ENCODE peak calls at places on chromosomes 3 and 15, in seven cellular contexts. J is vagina, H is erythroblast, F is IMR-90, I is right lobe of liver, S is esophagus squamous epithelium, T is testis. E is an unnamed sample.
A peak's percentile ranks its signal among the peaks of the same experiment; 100 is the strongest.

GRCh38 chr15:49815937-49816336 is 195.1 kb downstream of the DTWD1 start:
- DNase-seq in I (no peak), J (no peak), S (no peak), F (peak; percentile 76), T (no peak), H (no peak), E (peak; percentile 25)

GRCh38 chr3:149536429-149536828 is 61.9 kb downstream of the TM4SF4 start:
- DNase-seq in S (no peak), T (peak; percentile 65), H (no peak), I (peak; percentile 89), J (no peak), F (no peak), E (no peak)

GRCh38 chr15:49492834-49493233 is 69.8 kb downstream of the FGF7 start:
- DNase-seq in H (no peak), F (peak; percentile 90), S (no peak), J (no peak), T (no peak), I (no peak), E (peak; percentile 4)

GRCh38 chr3:12708584-12709192 is 44.8 kb upstream of the RAF1 start:
- DNase-seq in H (no peak), S (no peak), T (peak; percentile 73), F (peak; percentile 94), I (no peak), J (no peak), E (no peak)

GRCh38 chr3:136184703-136185102 is 11.4 kb downstream of the MSL2 start:
- DNase-seq in T (no peak), J (no peak), H (no peak), I (no peak), F (no peak), S (no peak), E (no peak)

GRCh38 chr3:23580337-23580736 is 225.4 kb upstream of the UBE2E1 start:
- DNase-seq in I (no peak), F (peak; percentile 87), H (no peak), J (no peak), T (no peak), S (no peak), E (no peak)

GRCh38 chr3:120450914-120451669 is at the start of gene FSTL1:
- DNase-seq in T (peak; percentile 65), S (no peak), I (no peak), F (peak; percentile 70), H (no peak), J (no peak), E (no peak)

GRCh38 chr3:37907906-37908305 is 46.2 kb downstream of the CTDSPL start:
- DNase-seq in F (no peak), H (no peak), S (no peak), T (no peak), J (no peak), I (no peak), E (no peak)

GRCh38 chr15:42282344-42282743 is 9.1 kb upstream of the TMEM87A start:
- DNase-seq in F (no peak), I (no peak), T (no peak), H (no peak), S (no peak), J (no peak), E (no peak)

GRCh38 chr3:189392969-189393368 is 221.2 kb downstream of the TPRG1 start:
- DNase-seq in H (no peak), I (no peak), J (no peak), T (no peak), S (no peak), F (no peak), E (peak; percentile 9)

GRCh38 chr15:26024241-26024640 is 161.1 kb upstream of the ATP10A start:
- DNase-seq in J (peak; percentile 28), H (no peak), I (no peak), T (no peak), S (no peak), F (no peak), E (no peak)

GRCh38 chr3:21524113-21524512 is 226.9 kb downstream of the ZNF385D start:
- DNase-seq in H (no peak), I (no peak), J (no peak), S (no peak), F (no peak), T (no peak), E (no peak)

GRCh38 chr3:64270143-64270542 is 44.9 kb upstream of the PRICKLE2 start:
- DNase-seq in S (no peak), T (no peak), H (no peak), J (no peak), F (no peak), I (no peak), E (no peak)

GRCh38 chr3:138351151-138351550 is 2.8 kb downstream of the MRAS start:
- DNase-seq in J (no peak), T (no peak), F (peak; percentile 39), S (no peak), I (no peak), H (no peak), E (no peak)

GRCh38 chr3:150965436-150965835 is 7.1 kb downstream of the CLRN1 start:
- DNase-seq in T (no peak), F (no peak), I (no peak), S (no peak), H (no peak), J (no peak), E (no peak)

DNA sequence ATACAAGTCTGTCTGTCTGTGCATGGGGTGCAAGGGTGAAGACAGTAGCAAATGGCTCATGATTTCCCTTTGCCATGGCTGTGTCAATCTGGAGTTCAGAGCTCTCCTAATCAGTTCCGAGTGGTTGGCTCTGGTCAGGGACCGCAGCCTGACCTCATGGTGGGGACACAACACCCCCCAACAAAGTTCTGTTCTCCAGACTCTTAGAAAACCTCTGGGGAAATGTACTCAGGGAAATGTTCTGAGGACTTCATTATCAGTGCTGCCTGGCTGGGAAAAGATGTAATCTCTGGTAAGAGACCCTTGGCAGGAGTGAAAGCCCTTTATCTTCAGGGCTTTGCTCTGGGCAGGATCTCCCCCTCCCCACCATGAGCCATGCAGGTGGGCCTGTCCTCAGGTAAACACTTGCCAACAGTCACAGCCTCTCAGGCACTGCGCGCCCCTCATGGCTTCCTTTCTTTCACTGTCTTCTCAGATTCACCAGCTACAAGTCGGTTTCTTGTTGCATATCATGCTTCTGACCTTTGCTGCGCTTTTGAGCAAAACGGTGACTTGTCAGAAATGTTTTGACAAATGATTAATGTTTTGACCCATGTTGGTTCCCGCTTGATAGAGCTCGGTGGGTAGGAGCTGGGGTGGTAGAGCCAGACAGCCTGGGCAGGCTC is 95.5 kb downstream of the ST6GAL1 start:
- DNase-seq in H (peak; percentile 59), J (no peak), S (no peak), I (no peak), T (no peak), F (no peak), E (no peak)
- TF ChIP-seq POLR2A in H (no peak), J (no peak), S (no peak), I (no peak), T (no peak), F (no peak), E (no peak)

DNA sequence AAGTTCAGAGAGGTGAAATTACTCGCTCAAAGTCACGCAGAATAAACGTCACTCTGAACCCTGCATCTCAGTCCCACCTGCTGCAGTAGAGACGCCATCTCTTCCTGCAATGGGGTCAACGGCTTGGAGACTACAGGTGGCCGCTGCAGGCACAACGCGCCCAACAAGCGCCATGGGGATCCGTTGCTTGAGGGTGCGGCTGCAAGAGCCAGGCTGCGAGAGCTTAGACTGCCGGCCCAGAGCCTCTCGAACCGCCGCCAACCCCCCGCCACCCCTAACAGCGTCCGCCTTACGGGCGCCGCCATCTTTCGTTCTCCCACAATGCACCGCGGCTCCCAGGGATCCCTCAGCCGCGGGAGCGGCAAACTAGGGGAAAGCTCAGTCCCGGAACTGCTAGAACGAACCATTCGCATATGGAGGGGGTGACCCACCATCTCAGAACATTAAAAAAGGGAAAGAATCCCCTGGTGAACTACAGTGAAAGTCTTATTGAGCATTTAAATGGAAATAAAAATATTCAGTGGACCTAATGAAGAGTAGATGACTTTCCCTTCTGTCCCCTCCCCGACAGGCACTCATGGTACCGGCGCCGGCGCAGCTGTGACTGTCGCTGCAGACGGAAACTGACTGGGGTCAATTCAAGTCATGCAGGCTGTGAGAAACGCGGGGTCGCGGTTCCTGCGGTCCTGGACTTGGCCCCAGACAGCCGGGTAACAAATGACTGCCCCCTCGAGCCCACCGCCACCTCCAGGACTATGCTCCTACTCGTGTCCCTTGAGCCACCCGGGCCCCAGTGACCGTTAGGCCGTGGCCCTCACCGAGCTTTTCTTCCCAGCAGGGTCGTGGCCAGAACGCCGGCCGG is at the start of the genes MRPL46 and MRPS11:
- DNase-seq in T (peak; percentile 94), F (peak; percentile 83), J (no peak), H (peak; percentile 93), I (peak; percentile 92), S (peak; percentile 32), E (peak; percentile 90)
- TF ChIP-seq POLR2A in T (no peak), F (no peak), J (no peak), H (peak; percentile 84), I (peak; percentile 67), S (no peak), E (peak; percentile 70)

GRCh38 chr15:84979651-84980050 is 2.0 kb upstream of the PDE8A start:
- DNase-seq in T (peak; percentile 65), H (peak; percentile 14), J (no peak), F (no peak), I (peak; percentile 63), S (no peak), E (no peak)

GRCh38 chr15:84982301-84982920 is 755 bp downstream of the PDE8A start:
- DNase-seq in S (no peak), F (peak; percentile 18), I (peak; percentile 80), J (no peak), H (no peak), T (peak; percentile 52), E (peak; percentile 68)

GRCh38 chr15:84981711-84982300 is at the start of gene PDE8A:
- DNase-seq in F (peak; percentile 31), I (peak; percentile 65), T (peak; percentile 34), H (peak; percentile 66), S (no peak), J (no peak), E (peak; percentile 69)

GRCh38 chr15:84981054-84981710 is 474 bp upstream of the PDE8A start:
- DNase-seq in J (no peak), T (peak; percentile 94), F (peak; percentile 96), H (peak; percentile 97), I (peak; percentile 97), S (peak; percentile 72), E (peak; percentile 99)

DNA sequence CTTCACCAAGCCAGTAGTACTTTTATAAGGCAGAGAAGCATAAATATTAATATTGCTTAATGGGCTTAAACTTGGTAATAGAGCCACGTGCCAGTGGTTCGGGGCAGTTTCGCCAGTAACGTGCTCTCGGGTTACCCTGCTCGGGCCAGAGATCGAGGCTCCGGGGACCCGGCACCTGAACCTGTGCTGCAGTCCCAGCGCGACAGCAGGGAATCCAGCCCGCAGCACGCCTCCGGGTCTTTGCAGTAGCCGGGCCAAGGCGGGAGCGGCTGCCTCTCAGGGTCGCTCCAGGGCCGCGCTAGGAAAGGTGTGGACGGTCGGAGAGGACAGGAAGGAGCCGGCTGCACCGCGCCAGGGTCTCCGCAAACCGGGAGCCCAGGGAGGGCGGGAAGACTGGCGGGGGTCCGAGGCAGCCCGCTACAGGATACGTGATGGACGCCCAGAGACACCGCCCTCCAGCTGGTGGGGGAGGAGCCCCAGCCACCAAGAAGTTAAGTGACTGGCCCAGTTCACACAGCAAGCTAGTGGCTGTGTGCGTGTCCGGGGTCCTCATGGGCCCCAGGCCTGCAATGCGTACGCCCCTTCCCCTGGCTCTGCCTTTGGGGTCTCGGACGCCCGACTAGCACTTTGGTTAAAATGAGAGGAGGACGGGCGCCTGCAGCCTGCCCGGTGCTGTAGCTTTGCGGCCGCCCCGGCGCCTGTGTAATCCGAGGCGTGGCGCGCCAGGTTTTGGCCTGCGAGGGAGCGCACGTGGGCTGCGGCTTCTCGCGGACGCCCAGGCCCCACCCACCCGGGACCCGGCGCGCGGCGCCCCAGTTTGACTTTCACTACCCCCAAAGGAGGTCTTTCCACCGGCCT is 1.2 kb upstream of the PDE8A start:
- DNase-seq in J (no peak), S (peak; percentile 71), T (peak; percentile 91), I (peak; percentile 93), H (peak; percentile 88), F (peak; percentile 74), E (peak; percentile 87)
- TF ChIP-seq POLR2A in J (no peak), S (no peak), T (no peak), I (peak; percentile 50), H (no peak), F (peak; percentile 81), E (peak; percentile 49)

GRCh38 chr3:3082547-3082924 is 27.6 kb downstream of the IL5RA start:
- DNase-seq in I (no peak), T (no peak), H (no peak), S (no peak), F (no peak), J (no peak), E (no peak)
- TF ChIP-seq POLR2A in I (no peak), T (no peak), H (no peak), S (no peak), F (no peak), J (no peak), E (no peak)